ENCODE peak calls at places on chromosomes 16 and 17, in six cellular contexts. One of them, this sample, is unnamed.
A peak's percentile ranks its signal among the peaks of the same experiment; 100 is the strongest.

GRCh38 chr16:9047689-9048301 is 43.6 kb upstream of the HAPSTR1 start:
- DNase-seq in adrenal gland: peak; percentile 98
- DNase-seq in H9: peak; percentile 83
- DNase-seq in GM03348: peak; percentile 93
- DNase-seq in effector CD4-positive, alpha-beta T cell: no peak
- DNase-seq in right cardiac atrium: peak; percentile 91
- DNase-seq in this sample: peak; percentile 91

GRCh38 chr17:66952031-66952524 is 12.4 kb upstream of the CACNG4 start:
- DNase-seq in adrenal gland: peak; percentile 61
- DNase-seq in H9: peak; percentile 91
- DNase-seq in GM03348: peak; percentile 88
- DNase-seq in effector CD4-positive, alpha-beta T cell: no peak
- DNase-seq in right cardiac atrium: no peak
- DNase-seq in this sample: no peak

GRCh38 chr17:27453466-27453865 is 2.8 kb upstream of the KSR1 start:
- DNase-seq in adrenal gland: no peak
- DNase-seq in H9: no peak
- DNase-seq in GM03348: no peak
- DNase-seq in effector CD4-positive, alpha-beta T cell: no peak
- DNase-seq in right cardiac atrium: no peak
- DNase-seq in this sample: no peak

GRCh38 chr17:78406396-78406795 is 27.9 kb downstream of the PGS1 start:
- DNase-seq in adrenal gland: no peak
- DNase-seq in H9: no peak
- DNase-seq in GM03348: no peak
- DNase-seq in effector CD4-positive, alpha-beta T cell: no peak
- DNase-seq in right cardiac atrium: no peak
- DNase-seq in this sample: no peak

GRCh38 chr17:7572338-7572587 is 7.2 kb upstream of the CD68 start:
- DNase-seq in adrenal gland: no peak
- DNase-seq in H9: no peak
- DNase-seq in GM03348: no peak
- DNase-seq in effector CD4-positive, alpha-beta T cell: peak; percentile 98
- DNase-seq in right cardiac atrium: no peak
- DNase-seq in this sample: no peak

GRCh38 chr16:23941963-23942564 is 106.3 kb downstream of the PRKCB start:
- DNase-seq in adrenal gland: no peak
- DNase-seq in H9: no peak
- DNase-seq in GM03348: no peak
- DNase-seq in effector CD4-positive, alpha-beta T cell: no peak
- DNase-seq in right cardiac atrium: peak; percentile 22
- DNase-seq in this sample: no peak

GRCh38 chr17:40241435-40241834 is 22.3 kb downstream of the WIPF2 start:
- DNase-seq in adrenal gland: no peak
- DNase-seq in H9: no peak
- DNase-seq in GM03348: no peak
- DNase-seq in effector CD4-positive, alpha-beta T cell: no peak
- DNase-seq in right cardiac atrium: no peak
- DNase-seq in this sample: no peak

GRCh38 chr16:66130296-66130910 is 236.1 kb upstream of the CDH5 start:
- DNase-seq in adrenal gland: no peak
- DNase-seq in H9: no peak
- DNase-seq in GM03348: peak; percentile 86
- DNase-seq in effector CD4-positive, alpha-beta T cell: no peak
- DNase-seq in right cardiac atrium: no peak
- DNase-seq in this sample: no peak

GRCh38 chr17:10025976-10026785 is 121.1 kb upstream of the RCVRN start:
- DNase-seq in adrenal gland: no peak
- DNase-seq in H9: peak; percentile 56
- DNase-seq in GM03348: no peak
- DNase-seq in effector CD4-positive, alpha-beta T cell: no peak
- DNase-seq in right cardiac atrium: no peak
- DNase-seq in this sample: peak; percentile 0

GRCh38 chr17:41553176-41553575 is 18.7 kb downstream of the KRT9 start:
- DNase-seq in adrenal gland: no peak
- DNase-seq in H9: no peak
- DNase-seq in GM03348: no peak
- DNase-seq in effector CD4-positive, alpha-beta T cell: no peak
- DNase-seq in right cardiac atrium: no peak
- DNase-seq in this sample: no peak

GRCh38 chr17:13575922-13576419 is 25.8 kb downstream of the HS3ST3A1 start:
- DNase-seq in adrenal gland: no peak
- DNase-seq in H9: peak; percentile 85
- DNase-seq in GM03348: no peak
- DNase-seq in effector CD4-positive, alpha-beta T cell: no peak
- DNase-seq in right cardiac atrium: no peak
- DNase-seq in this sample: no peak

GRCh38 chr16:85686912-85687591 is 1.7 kb downstream of the GINS2 start:
- DNase-seq in adrenal gland: no peak
- DNase-seq in H9: no peak
- DNase-seq in GM03348: no peak
- DNase-seq in effector CD4-positive, alpha-beta T cell: no peak
- DNase-seq in right cardiac atrium: no peak
- DNase-seq in this sample: no peak

GRCh38 chr17:58344047-58344790 is 7.8 kb downstream of the SUPT4H1 start:
- DNase-seq in adrenal gland: no peak
- DNase-seq in H9: no peak
- DNase-seq in GM03348: no peak
- DNase-seq in effector CD4-positive, alpha-beta T cell: peak; percentile 79
- DNase-seq in right cardiac atrium: no peak
- DNase-seq in this sample: no peak

GRCh38 chr16:24538756-24539294 is 541 bp upstream of the RBBP6 start:
- DNase-seq in adrenal gland: peak; percentile 91
- DNase-seq in H9: no peak
- DNase-seq in GM03348: no peak
- DNase-seq in effector CD4-positive, alpha-beta T cell: peak; percentile 2
- DNase-seq in right cardiac atrium: no peak
- DNase-seq in this sample: no peak

GRCh38 chr17:50686494-50687199 is 21.1 kb downstream of the ANKRD40 start:
- DNase-seq in adrenal gland: peak; percentile 97
- DNase-seq in H9: no peak
- DNase-seq in GM03348: peak; percentile 90
- DNase-seq in effector CD4-positive, alpha-beta T cell: no peak
- DNase-seq in right cardiac atrium: peak; percentile 81
- DNase-seq in this sample: peak; percentile 83

GRCh38 chr16:86671486-86672214 is 93.3 kb downstream of the FOXL1 start:
- DNase-seq in adrenal gland: no peak
- DNase-seq in H9: no peak
- DNase-seq in GM03348: no peak
- DNase-seq in effector CD4-positive, alpha-beta T cell: no peak
- DNase-seq in right cardiac atrium: no peak
- DNase-seq in this sample: no peak

This sample was measured in left cardiac atrium.